ENCODE peak calls at places on chromosomes 3 and 15, in nine cellular contexts. Y is astrocyte, W is NB4, X is AG10803, G is lower leg skin, Q is heart right ventricle, M is ovary, P is gastrocnemius medialis, I is tibial artery. F is an unnamed sample.

GRCh38 chr3:107468782-107469181 is 54.0 kb upstream of the BBX start:
- DNase-seq in W (no peak), P (no peak), G (no peak), I (no peak), M (no peak), X (no peak), Q (no peak), Y (no peak), F (no peak)

GRCh38 chr15:59200560-59200959 is 6.1 kb upstream of the LDHAL6B start:
- DNase-seq in I (no peak), W (no peak), G (no peak), M (no peak), P (no peak), Q (no peak), Y (peak; percentile 24), X (no peak), F (peak; percentile 26)

GRCh38 chr3:42595682-42596081 is 4.8 kb upstream of the NKTR start:
- DNase-seq in W (no peak), Y (no peak), Q (no peak), I (no peak), P (no peak), G (no peak), X (no peak), M (no peak), F (no peak)

GRCh38 chr3:56806407-56806806 is 4.7 kb upstream of the ARHGEF3 start:
- DNase-seq in Q (no peak), Y (no peak), M (no peak), P (no peak), W (no peak), X (no peak), I (no peak), G (peak; percentile 43), F (no peak)

GRCh38 chr3:73490453-73491311 is 134.1 kb downstream of the PDZRN3 start:
- DNase-seq in G (no peak), M (peak; percentile 73), Q (peak; percentile 23), P (no peak), I (no peak), W (no peak), Y (peak; percentile 55), X (no peak), F (peak; percentile 76)

GRCh38 chr3:190574473-190574872 is 60.6 kb downstream of the IL1RAP start:
- DNase-seq in W (no peak), G (no peak), X (no peak), Y (no peak), I (no peak), P (no peak), Q (no peak), M (no peak), F (peak; percentile 36)

GRCh38 chr3:29064085-29064484 is 216.8 kb upstream of the RBMS3 start:
- DNase-seq in M (no peak), W (no peak), Y (peak; percentile 94), Q (no peak), I (no peak), P (no peak), G (no peak), X (peak; percentile 96), F (no peak)

GRCh38 chr3:78726545-78726944 is 1041.3 kb downstream of the ROBO1 start:
- DNase-seq in Y (no peak), W (no peak), I (no peak), G (no peak), P (no peak), X (no peak), M (no peak), Q (no peak), F (no peak)

GRCh38 chr15:90336705-90337141 is 15.4 kb upstream of the ZNF774 start:
- DNase-seq in X (peak; percentile 46), M (no peak), W (peak; percentile 97), Q (no peak), P (peak; percentile 23), I (no peak), G (peak; percentile 81), Y (peak; percentile 68), F (peak; percentile 41)

GRCh38 chr3:23954144-23954543 is 9.1 kb downstream of the NR1D2 start:
- DNase-seq in G (no peak), W (no peak), I (no peak), X (no peak), Q (no peak), M (no peak), Y (no peak), P (no peak), F (no peak)

GRCh38 chr15:68658641-68659358 is 80.0 kb downstream of the CORO2B start:
- DNase-seq in M (no peak), G (peak; percentile 72), Y (no peak), Q (no peak), I (no peak), W (no peak), X (no peak), P (no peak), F (no peak)

DNA sequence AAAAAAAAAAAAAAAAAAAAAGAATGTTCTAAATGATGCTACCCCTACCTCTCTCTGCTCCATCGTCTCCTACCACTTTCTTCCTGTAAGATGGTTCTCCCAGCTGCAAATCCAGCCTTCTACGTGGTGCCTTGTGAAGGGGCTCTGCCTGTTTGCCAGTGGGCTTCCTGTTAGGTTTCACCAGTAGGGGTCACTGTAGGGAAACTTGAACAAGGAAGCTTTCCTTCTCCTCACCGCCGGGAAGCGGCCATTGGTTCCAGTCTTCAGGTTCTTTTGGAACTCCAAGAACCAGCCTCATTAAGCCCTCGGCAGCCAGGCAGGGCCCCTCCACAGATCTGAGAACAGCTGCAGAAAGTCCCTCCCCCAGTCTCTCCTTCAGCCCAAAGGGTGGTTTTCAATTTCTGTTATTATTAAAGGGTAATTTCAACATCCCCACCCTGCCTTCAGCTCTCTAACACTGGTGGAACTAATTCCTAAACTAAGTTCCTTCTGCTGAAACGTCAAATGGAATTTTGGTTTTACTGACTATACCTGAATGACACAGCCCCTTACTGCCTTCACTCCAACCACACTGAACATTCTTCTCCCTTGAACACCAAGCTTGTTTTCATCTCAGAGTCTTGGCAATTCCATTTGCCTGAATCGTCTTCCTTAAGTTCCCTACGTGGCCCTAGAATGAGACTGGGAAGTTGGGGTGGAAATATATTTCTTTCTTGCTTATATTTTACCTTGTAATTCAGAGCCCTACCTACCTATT is 13.5 kb downstream of the MCCC1 start:
- DNase-seq in G (no peak), W (peak; percentile 57), P (no peak), I (no peak), M (no peak), X (peak; percentile 28), Q (no peak), Y (peak; percentile 51), F (no peak)
- TF ChIP-seq CTCF in G (no peak), W (peak; percentile 59), P (peak; percentile 29), I (peak; percentile 9), M (no peak), X (peak; percentile 29), Q (no peak), Y (peak; percentile 13), F (peak; percentile 31)

GRCh38 chr3:59540696-59541095 is 490.9 kb upstream of the CFAP20DC start:
- DNase-seq in G (no peak), Y (no peak), Q (no peak), P (no peak), M (no peak), I (no peak), X (no peak), W (no peak), F (no peak)
- H3K4me3 ChIP-seq in G (no peak overlapping the region), Y (no peak overlapping the region), Q (no peak overlapping the region), P (no peak overlapping the region), M (no peak overlapping the region), I (no peak overlapping the region), X (no peak overlapping the region), W (no peak overlapping the region), F (no peak overlapping the region)

DNA sequence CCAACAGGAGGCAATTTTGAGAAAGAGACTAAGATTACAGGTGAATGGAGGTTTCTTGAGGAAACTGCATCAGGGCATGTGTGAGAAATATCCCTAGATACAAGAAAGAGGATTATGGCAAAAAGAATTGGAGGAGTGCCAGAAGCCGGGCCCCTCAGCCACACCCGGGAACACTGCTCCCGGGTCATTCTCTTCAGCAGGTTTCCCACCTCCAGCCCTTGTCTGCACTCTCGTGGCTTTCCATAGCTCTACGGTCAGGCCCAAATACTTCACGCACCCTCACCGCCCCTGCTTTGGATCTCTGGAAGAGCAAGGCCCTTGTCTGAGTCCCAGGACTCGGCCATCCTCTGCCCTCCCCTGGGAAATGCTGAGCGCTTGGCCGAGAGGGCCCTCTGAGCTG is 38.7 kb upstream of the SPTBN5 start:
- DNase-seq in G (no peak), X (no peak), I (peak; percentile 62), M (no peak), P (no peak), Q (no peak), W (no peak), Y (no peak), F (no peak)
- TF ChIP-seq CTCF in G (no peak), X (no peak), I (no peak), M (no peak), P (no peak), Q (no peak), W (no peak), Y (no peak), F (no peak)

GRCh38 chr3:71110531-71111222 is 472.9 kb downstream of the FOXP1 start:
- DNase-seq in W (no peak), Y (no peak), M (no peak), P (no peak), I (no peak), Q (no peak), X (no peak), G (no peak), F (no peak)

GRCh38 chr3:71109977-71110285 is 473.6 kb downstream of the FOXP1 start:
- DNase-seq in Q (no peak), M (no peak), G (no peak), X (no peak), W (no peak), Y (no peak), P (no peak), I (no peak), F (no peak)

GRCh38 chr3:71111784-71112440 is 471.6 kb downstream of the FOXP1 start:
- DNase-seq in X (peak; percentile 93), W (peak; percentile 46), Y (peak; percentile 84), P (no peak), Q (no peak), M (no peak), I (no peak), G (no peak), F (peak; percentile 84)

GRCh38 chr3:71114610-71115009 is 468.9 kb downstream of the FOXP1 start:
- DNase-seq in Y (no peak), W (no peak), M (no peak), I (no peak), Q (no peak), P (no peak), X (no peak), G (no peak), F (no peak)

DNA sequence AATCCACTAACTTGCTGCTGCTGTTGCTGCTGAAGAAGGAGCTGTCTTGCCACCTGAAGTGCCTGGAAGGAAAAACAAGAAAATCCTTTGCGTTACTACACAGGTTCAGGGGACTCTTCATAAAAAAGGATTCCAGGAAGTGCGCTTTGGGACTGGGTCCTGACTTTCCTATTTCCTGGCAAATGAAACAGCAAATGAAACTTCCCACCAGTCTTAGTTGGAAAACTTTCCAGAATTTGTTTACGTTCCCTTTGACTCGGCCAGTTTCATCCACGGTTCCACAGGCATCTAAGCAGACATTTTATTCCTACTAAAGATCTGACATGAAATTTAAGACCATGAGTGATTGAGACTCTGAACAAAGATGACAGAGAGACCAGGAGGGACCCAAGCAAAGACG is 471.0 kb downstream of the FOXP1 start:
- DNase-seq in I (no peak), M (no peak), G (no peak), W (no peak), X (no peak), P (no peak), Y (no peak), Q (no peak), F (no peak)
- H3K4me3 ChIP-seq in I (no peak overlapping the region), M (no peak overlapping the region), G (no peak overlapping the region), W (no peak overlapping the region), X (no peak overlapping the region), P (no peak overlapping the region), Y (no peak overlapping the region), Q (no peak overlapping the region), F (no peak overlapping the region)